ENCODE peak calls at places on chromosome 12, in ten cellular contexts. R, F, I, N, S, H, D, Z, J and X are unnamed samples.

GRCh38 chr12:111582133-111582747 is 16.9 kb downstream of the ATXN2 start:
- DNase-seq in R (no peak), F (no peak), I (no peak), N (no peak), S (no peak), H (no peak), D (no peak), Z (no peak), J (no peak), X (no peak)

GRCh38 chr12:59079472-59079871 is 159.2 kb upstream of the LRIG3 start:
- DNase-seq in R (no peak), F (no peak), I (no peak), N (no peak), S (no peak), H (no peak), D (no peak), Z (no peak), J (no peak), X (no peak)

GRCh38 chr12:67147447-67147846 is 121.7 kb upstream of the CAND1 start:
- DNase-seq in R (no peak), F (no peak), I (no peak), N (no peak), S (no peak), H (no peak), D (no peak), Z (no peak), J (no peak), X (no peak)

GRCh38 chr12:82174383-82174782 is 183.8 kb downstream of the CCDC59 start:
- DNase-seq in R (no peak), F (no peak), I (no peak), N (no peak), S (no peak), H (no peak), D (no peak), Z (no peak), J (no peak), X (no peak)

GRCh38 chr12:132276720-132277373 is 52.5 kb downstream of the GALNT9 start:
- DNase-seq in R (no peak), F (no peak), I (no peak), N (no peak), S (no peak), H (no peak), D (no peak), Z (no peak), J (no peak), X (no peak)

GRCh38 chr12:84502907-84503787 is 409.5 kb downstream of the SLC6A15 start:
- DNase-seq in R (peak), F (peak), I (no peak), N (no peak), S (peak), H (peak), D (no peak), Z (peak), J (peak), X (peak)

GRCh38 chr12:124322271-124322998 is 27.5 kb downstream of the RFLNA start:
- DNase-seq in R (no peak), F (peak), I (no peak), N (no peak), S (peak), H (no peak), D (no peak), Z (no peak), J (no peak), X (no peak)

GRCh38 chr12:110917467-110917866 is 2.9 kb downstream of the MYL2 start:
- DNase-seq in R (no peak), F (no peak), I (no peak), N (no peak), S (peak), H (no peak), D (no peak), Z (no peak), J (peak), X (no peak)

GRCh38 chr12:3967556-3968160 is 94.5 kb upstream of the PARP11 start:
- DNase-seq in R (no peak), F (no peak), I (no peak), N (no peak), S (no peak), H (no peak), D (no peak), Z (peak), J (no peak), X (no peak)

GRCh38 chr12:26195641-26196423 is 459 bp downstream of the SSPN start:
- DNase-seq in R (peak), F (peak), I (no peak), N (peak), S (peak), H (peak), D (peak), Z (peak), J (peak), X (peak)

GRCh38 chr12:1474567-1475153 is 119.7 kb downstream of the FBXL14 start:
- DNase-seq in R (no peak), F (no peak), I (no peak), N (no peak), S (peak), H (no peak), D (no peak), Z (peak), J (no peak), X (no peak)

GRCh38 chr12:123714302-123714627 is 2.1 kb downstream of the ATP6V0A2 start:
- DNase-seq in R (peak), F (peak), I (no peak), N (no peak), S (no peak), H (no peak), D (no peak), Z (no peak), J (no peak), X (no peak)

GRCh38 chr12:127145929-127146789 is 1120.8 kb upstream of the TMEM132C start:
- DNase-seq in R (no peak), F (no peak), I (no peak), N (peak), S (peak), H (no peak), D (peak), Z (no peak), J (no peak), X (no peak)

GRCh38 chr12:51000245-51000644 is 25.9 kb downstream of the SLC11A2 start:
- DNase-seq in R (no peak), F (no peak), I (no peak), N (no peak), S (peak), H (no peak), D (no peak), Z (no peak), J (no peak), X (no peak)

GRCh38 chr12:4819654-4820053 is 90.1 kb upstream of the KCNA1 start:
- DNase-seq in R (peak), F (peak), I (no peak), N (no peak), S (peak), H (no peak), D (no peak), Z (no peak), J (no peak), X (no peak)

GRCh38 chr12:93348568-93349435 is 28.9 kb upstream of the NUDT4 start:
- DNase-seq in R (no peak), F (no peak), I (no peak), N (no peak), S (no peak), H (no peak), D (no peak), Z (no peak), J (no peak), X (no peak)

GRCh38 chr12:49661191-49661590 is 37.8 kb downstream of the PRPF40B start:
- DNase-seq in R (peak), F (peak), I (no peak), N (no peak), S (no peak), H (no peak), D (no peak), Z (no peak), J (no peak), X (no peak)

GRCh38 chr12:78062781-78063180 is 232.1 kb downstream of the NAV3 start:
- DNase-seq in R (no peak), F (no peak), I (no peak), N (peak), S (peak), H (no peak), D (peak), Z (no peak), J (peak), X (no peak)

GRCh38 chr12:92597997-92598396 is 104.8 kb upstream of the PLEKHG7 start:
- DNase-seq in R (no peak), F (no peak), I (no peak), N (no peak), S (peak), H (no peak), D (no peak), Z (no peak), J (no peak), X (no peak)

GRCh38 chr12:108605000-108605689 is 7.3 kb upstream of the TMEM119 start:
- DNase-seq in R (no peak), F (no peak), I (no peak), N (no peak), S (peak), H (no peak), D (no peak), Z (no peak), J (no peak), X (no peak)

GRCh38 chr12:20109667-20110066 is 258.7 kb upstream of the PDE3A start:
- DNase-seq in R (no peak), F (no peak), I (no peak), N (no peak), S (no peak), H (no peak), D (no peak), Z (peak), J (no peak), X (no peak)

GRCh38 chr12:65828711-65829339 is 4.5 kb downstream of the HMGA2 start:
- DNase-seq in R (no peak), F (no peak), I (no peak), N (no peak), S (no peak), H (no peak), D (no peak), Z (no peak), J (no peak), X (no peak)

GRCh38 chr12:105352049-105352448 is 21.6 kb downstream of the C12orf75 start:
- DNase-seq in R (peak), F (peak), I (no peak), N (no peak), S (no peak), H (no peak), D (no peak), Z (no peak), J (no peak), X (no peak)

GRCh38 chr12:109722022-109722752 is 8.6 kb downstream of the FAM222A start:
- DNase-seq in R (no peak), F (no peak), I (no peak), N (no peak), S (no peak), H (no peak), D (no peak), Z (no peak), J (no peak), X (no peak)

GRCh38 chr12:109720856-109721189 is 7.2 kb downstream of the FAM222A start:
- DNase-seq in R (no peak), F (no peak), I (no peak), N (no peak), S (no peak), H (no peak), D (no peak), Z (no peak), J (no peak), X (no peak)

GRCh38 chr12:109719123-109720022 is 5.7 kb downstream of the FAM222A start:
- DNase-seq in R (no peak), F (no peak), I (no peak), N (no peak), S (no peak), H (peak), D (no peak), Z (peak), J (no peak), X (no peak)

GRCh38 chr12:109721276-109721675 is 7.7 kb downstream of the FAM222A start:
- DNase-seq in R (no peak), F (no peak), I (no peak), N (no peak), S (no peak), H (no peak), D (peak), Z (no peak), J (no peak), X (no peak)

DNA sequence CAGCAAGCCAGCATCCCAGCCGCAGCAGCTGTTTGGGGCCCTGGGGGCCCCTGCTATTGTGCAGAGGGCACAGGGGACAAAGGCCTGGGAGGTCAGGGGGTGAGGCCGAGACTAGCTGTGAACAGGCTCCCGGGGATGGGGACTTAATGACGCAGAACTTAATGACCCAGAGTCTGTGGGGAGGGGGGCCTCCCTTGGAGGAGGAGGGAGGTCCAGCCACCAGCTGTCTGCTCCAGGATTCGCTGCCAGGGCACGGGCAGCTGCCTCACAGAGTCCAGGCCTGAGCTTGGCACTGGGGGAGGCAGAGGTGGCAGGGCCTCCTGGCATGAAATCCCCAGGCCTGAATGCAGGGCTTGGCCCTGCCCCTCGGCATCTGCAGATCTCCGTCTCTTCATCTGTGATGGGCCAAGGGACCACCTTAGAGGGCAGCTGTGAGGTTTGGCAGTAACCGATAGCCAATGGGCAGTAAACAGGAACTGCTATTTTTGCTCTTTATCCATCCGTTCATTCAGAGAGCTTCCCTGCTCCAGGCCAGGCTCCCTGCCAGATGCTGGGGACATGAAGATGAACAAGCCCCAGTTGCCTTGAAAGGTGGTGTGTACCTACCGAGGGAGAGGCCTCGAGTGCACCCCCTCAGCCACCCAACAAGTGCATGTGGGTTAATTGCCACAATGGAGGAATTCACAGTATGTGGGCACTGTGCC is 6.7 kb downstream of the FAM222A start:
- DNase-seq in R (no peak), F (no peak), I (no peak), N (no peak), S (no peak), H (no peak), D (peak), Z (peak), J (no peak), X (no peak)
- TF ChIP-seq CTCF in R (no peak), F (no peak), I (no peak), N (no peak), S (no peak), H (no peak), D (no peak), Z (no peak), J (no peak), X (no peak)

GRCh38 chr12:40016960-40017359 is 88.9 kb downstream of the SLC2A13 start:
- DNase-seq in R (no peak), F (no peak), I (no peak), N (no peak), S (peak), H (no peak), D (no peak), Z (no peak), J (peak), X (no peak)

GRCh38 chr12:40017488-40017887 is 88.4 kb downstream of the SLC2A13 start:
- DNase-seq in R (no peak), F (no peak), I (no peak), N (no peak), S (peak), H (no peak), D (no peak), Z (no peak), J (no peak), X (no peak)

GRCh38 chr12:40015360-40015759 is 90.5 kb downstream of the SLC2A13 start:
- DNase-seq in R (no peak), F (no peak), I (no peak), N (no peak), S (peak), H (no peak), D (no peak), Z (no peak), J (no peak), X (no peak)

DNA sequence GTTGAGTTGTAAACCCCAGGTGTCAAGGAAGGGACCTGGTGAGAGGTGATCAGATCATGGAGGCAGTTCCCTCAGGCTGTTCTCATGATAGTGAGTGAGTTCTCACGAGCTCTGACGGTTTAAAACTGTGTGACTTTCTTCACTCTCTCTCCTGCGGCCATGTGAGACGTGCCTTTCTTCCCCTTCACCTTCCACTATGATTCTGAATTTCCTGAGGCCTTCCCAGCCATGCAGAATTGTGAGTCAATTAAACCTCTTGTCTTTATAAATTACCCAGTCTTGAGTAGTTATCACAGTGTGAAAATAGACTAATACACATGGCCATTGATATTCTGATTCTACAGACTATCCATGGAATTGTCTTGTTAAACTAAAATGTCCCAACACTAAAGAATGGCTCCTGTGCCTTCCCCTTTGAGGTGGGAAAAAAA is 85.6 kb downstream of the SLC2A13 start:
- DNase-seq in R (no peak), F (no peak), I (no peak), N (no peak), S (no peak), H (no peak), D (no peak), Z (no peak), J (no peak), X (no peak)
- TF ChIP-seq CTCF in R (no peak), F (no peak), I (no peak), N (no peak), S (no peak), H (no peak), D (no peak), Z (no peak), J (no peak), X (no peak)

GRCh38 chr12:63766498-63766897 is 13.2 kb upstream of the RXYLT1 start:
- DNase-seq in R (no peak), F (no peak), I (no peak), N (no peak), S (no peak), H (no peak), D (no peak), Z (no peak), J (no peak), X (no peak)
- TF ChIP-seq CTCF in R (no peak), F (peak), I (no peak), N (no peak), S (peak), H (no peak), D (peak), Z (peak), J (peak), X (no peak)

DNA sequence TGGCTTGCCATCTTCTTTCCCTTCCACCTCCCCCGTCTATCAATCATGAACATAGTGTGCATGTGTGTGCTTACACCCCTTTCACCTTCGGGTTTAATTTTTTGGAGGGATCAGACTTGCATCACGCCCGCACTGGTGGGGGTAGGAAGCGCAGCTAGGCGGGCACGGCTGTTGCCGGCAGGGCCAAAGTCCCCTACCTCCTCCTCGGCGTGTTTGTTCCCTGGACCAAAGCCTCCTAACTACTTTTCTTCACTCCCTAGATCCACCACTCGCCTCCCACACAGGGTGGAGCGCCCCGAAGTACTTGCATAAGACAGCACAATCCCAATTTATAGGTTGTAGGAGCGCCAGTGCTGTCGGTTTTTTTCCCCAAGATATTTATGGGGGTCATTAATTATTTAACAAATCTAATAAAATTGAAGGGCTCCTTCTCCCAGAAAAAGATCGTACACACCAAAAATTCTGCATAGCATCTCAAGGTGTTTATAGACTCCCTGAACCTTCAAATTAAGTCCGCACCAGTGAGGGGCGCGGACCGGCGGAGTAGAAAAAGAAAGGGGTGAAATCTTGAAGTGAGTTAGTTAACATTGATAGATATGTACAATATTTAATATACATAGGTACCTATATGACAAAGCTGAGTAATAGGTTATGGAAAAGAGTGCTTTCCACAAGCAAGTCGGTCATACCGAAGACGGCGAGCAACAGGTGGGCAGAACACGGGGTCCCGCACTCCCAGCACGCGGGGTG is 714 bp downstream of the PKP2 start:
- DNase-seq in R (no peak), F (no peak), I (no peak), N (peak), S (no peak), H (peak), D (peak), Z (peak), J (peak), X (peak)
- TF ChIP-seq CTCF in R (no peak), F (no peak), I (no peak), N (no peak), S (no peak), H (no peak), D (peak), Z (peak), J (no peak), X (peak)

GRCh38 chr12:7756993-7757392 is 8.0 kb upstream of the NANOGNB start:
- DNase-seq in R (no peak), F (no peak), I (no peak), N (no peak), S (no peak), H (no peak), D (no peak), Z (no peak), J (no peak), X (no peak)
- TF ChIP-seq CTCF in R (no peak), F (no peak), I (no peak), N (no peak), S (no peak), H (no peak), D (no peak), Z (no peak), J (no peak), X (no peak)

GRCh38 chr12:21456291-21456780 is 18.9 kb downstream of the PYROXD1 start:
- DNase-seq in R (no peak), F (no peak), I (no peak), N (no peak), S (no peak), H (no peak), D (no peak), Z (no peak), J (no peak), X (no peak)

GRCh38 chr12:21453312-21453852 is 15.9 kb downstream of the PYROXD1 start:
- DNase-seq in R (peak), F (peak), I (no peak), N (no peak), S (no peak), H (no peak), D (no peak), Z (no peak), J (no peak), X (no peak)

DNA sequence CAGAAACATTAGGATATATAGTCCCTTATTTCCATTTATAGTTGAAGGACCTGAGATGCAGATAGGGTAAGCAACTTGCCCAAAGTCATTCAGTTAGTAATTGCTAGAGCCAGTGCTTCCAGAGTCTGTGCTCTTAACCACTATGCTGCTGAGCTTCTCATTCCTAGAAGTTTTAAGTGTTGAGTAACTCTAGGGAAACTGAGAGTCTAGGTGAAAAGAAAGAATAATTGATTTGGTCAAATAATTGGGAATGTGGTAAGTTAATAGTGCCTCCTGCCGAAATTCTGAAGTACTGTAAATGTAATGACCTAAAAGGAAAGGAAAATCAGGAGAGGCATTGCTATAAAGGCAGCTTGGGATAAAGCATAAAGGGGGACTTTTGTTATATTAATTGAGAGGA is 14.1 kb downstream of the PYROXD1 start:
- DNase-seq in R (no peak), F (no peak), I (no peak), N (no peak), S (peak), H (no peak), D (no peak), Z (no peak), J (no peak), X (no peak)
- TF ChIP-seq CTCF in R (no peak), F (no peak), I (no peak), N (no peak), S (no peak), H (no peak), D (no peak), Z (peak), J (no peak), X (peak)

DNA sequence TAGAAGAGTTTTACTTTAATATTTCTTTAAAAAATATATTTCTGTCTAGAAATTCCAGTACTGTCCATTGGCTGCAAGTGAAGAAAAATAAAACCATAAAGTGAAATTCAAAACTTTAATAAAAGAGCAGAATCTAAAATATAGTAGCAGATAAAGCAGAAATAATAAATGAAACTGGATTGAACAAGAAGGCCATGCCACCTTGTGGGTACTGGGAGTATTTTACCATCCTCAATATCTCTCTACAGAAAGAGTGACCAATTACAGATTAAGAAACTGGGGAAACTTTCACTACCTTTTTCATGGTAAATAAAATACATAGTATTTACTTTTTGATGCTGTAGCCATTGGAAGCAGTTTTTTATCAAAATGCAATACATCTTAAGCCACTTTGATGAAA is 220.5 kb downstream of the BCAT1 start:
- DNase-seq in R (no peak), F (peak), I (no peak), N (no peak), S (peak), H (no peak), D (no peak), Z (peak), J (no peak), X (no peak)
- TF ChIP-seq CTCF in R (peak), F (peak), I (peak), N (peak), S (peak), H (peak), D (peak), Z (peak), J (peak), X (peak)